ENCODE peak calls at places on chromosomes 11 and 22, in seven cellular contexts. R, T, E, N, Z, I and L are unnamed samples. For H3K27me3 and H3K4me1, the result is how much of the 10 kb centered on the place peaks cover.

GRCh38 chr11:75078233-75078632 is 18.4 kb downstream of the OR2AT4 start:
- DNase-seq in R (no peak), T (peak), E (no peak), N (peak), Z (no peak), I (no peak), L (no peak)

GRCh38 chr11:65310215-65310614 is 4.5 kb upstream of the CDC42EP2 start:
- DNase-seq in R (no peak), T (peak), E (peak), N (no peak), Z (peak), I (no peak), L (no peak)

GRCh38 chr11:73566977-73567755 is 30.7 kb downstream of the FAM168A start:
- DNase-seq in R (no peak), T (no peak), E (peak), N (peak), Z (no peak), I (no peak), L (no peak)

GRCh38 chr11:291281-292210 is 2.6 kb downstream of the PGGHG start:
- DNase-seq in R (peak), T (no peak), E (peak), N (no peak), Z (no peak), I (no peak), L (no peak)

GRCh38 chr11:28743101-28743550 is 634.9 kb downstream of the METTL15 start:
- DNase-seq in R (no peak), T (no peak), E (no peak), N (peak), Z (no peak), I (no peak), L (no peak)

GRCh38 chr11:44780940-44781631 is 54.3 kb downstream of the TSPAN18 start:
- DNase-seq in R (peak), T (peak), E (no peak), N (peak), Z (peak), I (no peak), L (no peak)

GRCh38 chr11:18367431-18367830 is 26.9 kb upstream of the LDHA start:
- DNase-seq in R (no peak), T (no peak), E (no peak), N (peak), Z (no peak), I (no peak), L (no peak)

GRCh38 chr22:49971232-49972162 is 10.9 kb downstream of the PIM3 start:
- DNase-seq in R (peak), T (peak), E (peak), N (no peak), Z (peak), I (peak), L (peak)

GRCh38 chr11:113289341-113290187 is 24.8 kb upstream of the TTC12 start:
- DNase-seq in R (peak), T (no peak), E (peak), N (peak), Z (peak), I (peak), L (peak)

GRCh38 chr22:38314992-38315800 is 2.0 kb downstream of the CSNK1E start:
- DNase-seq in R (no peak), T (no peak), E (no peak), N (peak), Z (no peak), I (no peak), L (peak)

GRCh38 chr11:76700177-76701100 is 29.9 kb upstream of the LRRC32 start:
- DNase-seq in R (no peak), T (peak), E (peak), N (peak), Z (no peak), I (no peak), L (no peak)

GRCh38 chr11:75810637-75811383 is 4.2 kb upstream of the UVRAG start:
- DNase-seq in R (no peak), T (no peak), E (no peak), N (no peak), Z (no peak), I (no peak), L (no peak)

GRCh38 chr22:49354516-49355205 is 473.0 kb downstream of the BRD1 start:
- DNase-seq in R (peak), T (no peak), E (no peak), N (no peak), Z (no peak), I (no peak), L (no peak)

GRCh38 chr22:30079952-30080533 is at the start of gene HORMAD2:
- DNase-seq in R (peak), T (peak), E (no peak), N (no peak), Z (no peak), I (no peak), L (no peak)

GRCh38 chr11:18844753-18845367 is 53.3 kb upstream of the PTPN5 start:
- DNase-seq in R (no peak), T (peak), E (no peak), N (peak), Z (no peak), I (no peak), L (no peak)

GRCh38 chr22:44402196-44403111 is 89.7 kb upstream of the SHISAL1 start:
- DNase-seq in R (peak), T (no peak), E (peak), N (no peak), Z (no peak), I (no peak), L (no peak)

GRCh38 chr11:68014157-68014965 is 4.2 kb downstream of the ALDH3B1 start:
- DNase-seq in R (peak), T (peak), E (no peak), N (peak), Z (no peak), I (no peak), L (no peak)

GRCh38 chr11:47267858-47268257 is 2.1 kb upstream of the MADD start:
- DNase-seq in R (peak), T (peak), E (peak), N (no peak), Z (no peak), I (no peak), L (no peak)

GRCh38 chr11:113161671-113162589 is 152.5 kb upstream of the TTC12 start:
- DNase-seq in R (no peak), T (no peak), E (no peak), N (no peak), Z (no peak), I (peak), L (no peak)

GRCh38 chr11:69862331-69862761 is 43.1 kb upstream of the FGF3 start:
- DNase-seq in R (no peak), T (no peak), E (no peak), N (no peak), Z (no peak), I (no peak), L (no peak)

GRCh38 chr22:20137671-20138416 is 6.2 kb downstream of the ZDHHC8 start:
- DNase-seq in R (no peak), T (no peak), E (no peak), N (no peak), Z (peak), I (no peak), L (no peak)

GRCh38 chr22:40637181-40638150 is 947 bp upstream of the MRTFA start:
- DNase-seq in R (peak), T (no peak), E (peak), N (no peak), Z (peak), I (no peak), L (no peak)

GRCh38 chr11:45593992-45594391 is 71.4 kb downstream of the CHST1 start:
- DNase-seq in R (no peak), T (no peak), E (no peak), N (no peak), Z (no peak), I (no peak), L (no peak)

GRCh38 chr11:63682045-63682915 is 980 bp downstream of the RTN3 start:
- DNase-seq in R (no peak), T (no peak), E (no peak), N (no peak), Z (peak), I (no peak), L (no peak)

GRCh38 chr22:49297871-49298721 is 529.6 kb downstream of the BRD1 start:
- DNase-seq in R (peak), T (no peak), E (no peak), N (no peak), Z (peak), I (no peak), L (no peak)

GRCh38 chr11:130124096-130124495 is 35.5 kb upstream of the ST14 start:
- DNase-seq in R (peak), T (peak), E (peak), N (peak), Z (peak), I (no peak), L (no peak)

GRCh38 chr11:92845390-92846185 is 123.9 kb upstream of the MTNR1B start:
- DNase-seq in R (no peak), T (no peak), E (no peak), N (no peak), Z (no peak), I (no peak), L (no peak)

GRCh38 chr22:32737811-32738210 is 63.7 kb upstream of the TIMP3 start:
- DNase-seq in R (no peak), T (no peak), E (no peak), N (peak), Z (no peak), I (no peak), L (no peak)

GRCh38 chr11:127677813-127678212 is 677.2 kb upstream of the KIRREL3 start:
- DNase-seq in R (no peak), T (no peak), E (no peak), N (no peak), Z (no peak), I (no peak), L (no peak)

GRCh38 chr22:19903031-19903430 is 38.5 kb upstream of the COMT start:
- DNase-seq in R (no peak), T (no peak), E (no peak), N (no peak), Z (no peak), I (no peak), L (no peak)

GRCh38 chr11:45100338-45100737 is 46.1 kb upstream of the PRDM11 start:
- DNase-seq in R (no peak), T (no peak), E (no peak), N (peak), Z (peak), I (no peak), L (no peak)

GRCh38 chr11:122042981-122043380 is 73.0 kb downstream of the BLID start:
- DNase-seq in R (no peak), T (no peak), E (no peak), N (peak), Z (no peak), I (no peak), L (no peak)

GRCh38 chr11:60498399-60498798 is 5.8 kb downstream of the MS4A12 start:
- DNase-seq in R (no peak), T (no peak), E (no peak), N (no peak), Z (no peak), I (no peak), L (no peak)

GRCh38 chr22:39474351-39474991 is 17.7 kb downstream of the MGAT3 start:
- DNase-seq in R (no peak), T (peak), E (no peak), N (peak), Z (no peak), I (no peak), L (no peak)

GRCh38 chr11:1082346-1082727 is 7.7 kb downstream of the MUC2 start:
- DNase-seq in R (peak), T (no peak), E (peak), N (no peak), Z (no peak), I (no peak), L (no peak)

GRCh38 chr11:64933935-64934693 is 1.6 kb downstream of the GPHA2 start:
- DNase-seq in R (peak), T (no peak), E (no peak), N (no peak), Z (no peak), I (no peak), L (no peak)

GRCh38 chr11:46197421-46197820 is 76.2 kb upstream of the PHF21A start:
- DNase-seq in R (no peak), T (no peak), E (no peak), N (no peak), Z (no peak), I (no peak), L (no peak)

GRCh38 chr11:74000770-74001169 is 8.1 kb downstream of the UCP3 start:
- DNase-seq in R (no peak), T (peak), E (no peak), N (no peak), Z (no peak), I (no peak), L (no peak)

GRCh38 chr11:8261921-8262551 is 1.6 kb downstream of the LMO1 start:
- DNase-seq in R (peak), T (no peak), E (no peak), N (no peak), Z (no peak), I (no peak), L (no peak)

GRCh38 chr11:8261316-8261715 is 2.4 kb downstream of the LMO1 start:
- DNase-seq in R (peak), T (no peak), E (no peak), N (no peak), Z (no peak), I (no peak), L (no peak)

GRCh38 chr11:8262552-8263108 is 1.0 kb downstream of the LMO1 start:
- DNase-seq in R (peak), T (no peak), E (peak), N (peak), Z (no peak), I (peak), L (peak)

GRCh38 chr11:8263769-8264410 is at the start of gene LMO1:
- DNase-seq in R (peak), T (no peak), E (peak), N (peak), Z (peak), I (peak), L (peak)

DNA sequence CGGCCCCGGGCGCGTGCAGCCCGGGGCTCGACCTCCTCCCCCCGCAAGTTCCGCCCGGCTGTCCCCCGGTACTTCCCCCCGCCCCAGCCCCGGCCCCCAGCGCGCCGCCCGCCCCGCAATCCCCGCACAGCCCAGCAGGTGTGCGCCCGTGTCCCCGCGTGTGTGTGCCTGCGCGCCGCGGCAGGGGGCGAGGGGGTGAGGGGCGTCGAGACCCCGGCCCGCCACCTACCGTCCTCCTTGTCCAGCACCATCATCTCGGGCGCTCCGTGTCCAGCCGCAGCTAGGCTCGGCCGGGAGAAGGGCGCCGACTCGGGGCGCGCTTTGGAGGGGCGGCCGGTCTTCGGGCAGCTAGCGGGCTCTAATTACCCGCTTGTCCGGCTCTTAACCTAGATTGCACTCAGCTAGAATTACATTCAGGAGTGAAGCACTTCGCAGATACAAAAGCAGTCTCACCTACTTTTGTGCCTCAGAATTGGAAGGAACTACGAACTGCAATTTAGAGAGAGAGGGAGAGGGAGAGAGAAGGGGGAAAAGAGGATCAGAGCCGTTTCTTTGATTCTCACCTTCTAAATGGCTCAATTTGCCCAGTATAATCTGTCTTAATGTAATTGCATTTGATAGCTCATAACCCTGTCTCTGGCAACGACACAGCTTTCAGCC is 439 bp downstream of the LMO1 start:
- DNase-seq in R (peak), T (no peak), E (no peak), N (no peak), Z (no peak), I (no peak), L (no peak)
- H3K27me3 ChIP-seq in R (half or more), T (under half), E (under half), N (half or more), Z (under half), I (under half), L (under half)

GRCh38 chr11:13280777-13281176 is 3.2 kb downstream of the BMAL1 start:
- DNase-seq in R (no peak), T (no peak), E (no peak), N (no peak), Z (no peak), I (no peak), L (no peak)
- H3K4me1 ChIP-seq in R (under half), T (under half), E (half or more), N (under half), Z (under half), I (under half), L (half or more)

DNA sequence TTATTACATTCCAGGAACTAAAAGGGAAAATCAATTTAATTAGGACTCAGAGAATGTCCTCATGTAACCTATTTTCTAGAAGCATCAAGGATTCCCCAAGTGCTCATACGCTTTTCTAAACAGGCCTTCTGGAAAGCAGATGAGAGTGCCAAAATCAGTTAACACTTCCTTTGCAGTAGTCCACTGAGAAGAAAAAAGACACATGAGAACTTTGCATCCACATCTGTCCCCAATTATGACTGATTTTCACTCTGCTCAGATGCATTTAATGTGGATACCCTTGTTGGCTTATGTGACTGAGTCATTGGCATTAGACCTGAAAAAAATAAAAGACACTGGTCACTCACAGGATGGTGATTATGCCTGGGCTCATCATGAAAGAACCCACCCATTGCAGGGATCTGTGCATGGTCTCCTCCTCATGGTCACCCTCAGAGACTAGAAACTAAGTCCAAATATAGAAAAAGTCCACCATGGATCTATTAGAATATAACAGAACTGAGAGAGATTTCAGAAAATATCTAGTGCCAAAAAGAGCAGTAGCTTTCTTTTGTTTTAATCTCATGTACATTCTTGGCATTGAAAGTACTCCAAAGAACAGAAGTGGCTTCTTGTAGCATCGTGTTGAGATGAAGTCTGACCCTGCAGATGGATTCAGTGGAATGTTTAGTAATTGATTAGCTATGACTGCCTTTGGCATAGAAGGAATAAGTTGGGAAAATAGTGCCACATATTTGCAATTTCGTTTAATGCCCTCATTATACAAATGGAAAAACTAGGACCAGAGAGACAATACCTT is 48.8 kb upstream of the FIBIN start:
- DNase-seq in R (no peak), T (no peak), E (no peak), N (peak), Z (no peak), I (no peak), L (no peak)
- H3K27me3 ChIP-seq in R (under half), T (under half), E (under half), N (under half), Z (under half), I (under half), L (under half)

GRCh38 chr22:46774456-46775363 is 12.3 kb downstream of the TBC1D22A start:
- DNase-seq in R (no peak), T (peak), E (no peak), N (no peak), Z (no peak), I (no peak), L (peak)
- H3K4me1 ChIP-seq in R (half or more), T (under half), E (under half), N (under half), Z (half or more), I (under half), L (half or more)